ENCODE peak calls at places on chromosomes 7 and 10, in five cellular contexts. L, U, J, Y and I are unnamed samples.

GRCh38 chr10:33968983-33969382 is 634.5 kb upstream of the NRP1 start:
- DNase-seq in Y (no peak), U (no peak), L (no peak), J (no peak), I (no peak)

GRCh38 chr10:52491246-52492000 is 177.3 kb downstream of the DKK1 start:
- DNase-seq in Y (no peak), J (no peak), U (no peak), L (no peak), I (no peak)

GRCh38 chr10:53403688-53404087 is 631.1 kb upstream of the MBL2 start:
- DNase-seq in Y (no peak), U (no peak), J (no peak), L (no peak), I (no peak)

GRCh38 chr10:27558612-27559020 is 54.5 kb downstream of the RAB18 start:
- DNase-seq in Y (peak), L (peak), J (peak), U (peak), I (peak)

GRCh38 chr10:97479939-97480338 is 18.3 kb downstream of the MMS19 start:
- DNase-seq in U (no peak), L (no peak), J (peak), Y (no peak), I (no peak)

GRCh38 chr7:20331912-20332317 is 1.2 kb downstream of the ITGB8 start:
- DNase-seq in Y (no peak), L (no peak), U (no peak), J (no peak), I (no peak)

GRCh38 chr10:52216852-52217251 is 97.2 kb upstream of the DKK1 start:
- DNase-seq in Y (peak), J (no peak), U (no peak), L (no peak), I (no peak)

GRCh38 chr7:103727982-103728610 is 261.4 kb downstream of the RELN start:
- DNase-seq in J (no peak), U (no peak), Y (no peak), L (no peak), I (no peak)

GRCh38 chr7:108310351-108310750 is 145.9 kb downstream of the NRCAM start:
- DNase-seq in U (no peak), L (no peak), J (no peak), Y (no peak), I (no peak)

GRCh38 chr10:3740157-3740871 is 44.7 kb downstream of the KLF6 start:
- DNase-seq in J (no peak), L (peak), U (no peak), Y (no peak), I (no peak)

GRCh38 chr7:109694122-109694521 is 1124.4 kb downstream of the DNAJB9 start:
- DNase-seq in L (no peak), U (no peak), J (no peak), Y (no peak), I (no peak)

GRCh38 chr7:144827581-144828139 is 8.2 kb downstream of the TPK1 start:
- DNase-seq in J (no peak), U (no peak), L (no peak), Y (no peak), I (no peak)

GRCh38 chr10:11434323-11434722 is 177.1 kb downstream of the USP6NL start:
- DNase-seq in J (no peak), U (peak), Y (no peak), L (no peak), I (no peak)

GRCh38 chr10:18690541-18690940 is 31.3 kb downstream of the ARL5B start:
- DNase-seq in U (no peak), J (no peak), L (no peak), Y (no peak), I (no peak)

GRCh38 chr7:151798851-151799428 is 78.0 kb downstream of the PRKAG2 start:
- DNase-seq in Y (no peak), U (no peak), J (no peak), L (no peak), I (no peak)

GRCh38 chr10:97812696-97813095 is 36.9 kb upstream of the GOLGA7B start:
- DNase-seq in J (no peak), U (no peak), Y (no peak), L (no peak), I (no peak)

GRCh38 chr7:55427800-55428199 is 62.7 kb downstream of the LANCL2 start:
- DNase-seq in Y (no peak), U (no peak), L (no peak), J (no peak), I (no peak)

GRCh38 chr10:91700788-91701444 is 68.0 kb upstream of the PPP1R3C start:
- DNase-seq in L (no peak), J (no peak), U (no peak), Y (no peak), I (no peak)

DNA sequence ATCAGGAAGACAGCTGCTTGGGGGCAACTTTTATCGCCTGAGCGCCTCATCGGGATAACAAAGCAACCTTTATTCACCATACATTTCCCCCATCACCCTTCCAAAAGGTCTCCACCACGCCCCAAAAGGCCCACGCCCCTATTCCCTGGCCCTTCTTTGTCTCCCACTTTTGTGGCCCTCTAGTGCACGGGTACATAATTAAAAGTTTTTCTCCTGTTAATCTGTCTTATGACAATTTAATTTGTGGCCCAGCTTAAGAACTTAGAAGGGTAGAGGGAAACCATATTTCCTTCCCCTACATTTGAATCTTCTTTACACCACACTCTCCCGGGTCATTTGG is 643 bp downstream of the RP9 start:
- DNase-seq in U (peak), L (no peak), Y (no peak), J (no peak), I (no peak)
- TF ChIP-seq CTCF in U (no peak), L (no peak), Y (no peak), J (peak), I (no peak)

DNA sequence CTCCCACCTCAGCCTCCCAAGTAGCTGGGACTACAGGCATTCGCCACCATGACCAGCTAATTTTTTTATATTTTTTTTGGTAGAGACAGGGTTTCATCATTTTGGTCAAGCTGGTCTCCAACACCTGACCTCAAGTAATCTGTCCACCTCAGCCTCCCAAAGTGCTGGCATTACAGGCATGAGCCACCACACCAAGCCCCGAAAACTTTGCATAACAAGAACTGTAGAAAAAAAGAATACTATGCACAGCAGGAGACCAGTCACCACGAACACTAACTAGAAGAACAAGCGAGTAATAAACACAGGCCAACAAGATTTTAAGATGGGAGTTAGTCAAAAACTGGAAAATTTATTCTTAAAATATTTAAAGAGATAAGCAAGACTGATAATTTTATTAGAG is 447.0 kb downstream of the ETV1 start:
- DNase-seq in J (no peak), Y (no peak), U (no peak), L (no peak), I (no peak)
- TF ChIP-seq CTCF in J (no peak), Y (no peak), U (no peak), L (no peak), I (no peak)

DNA sequence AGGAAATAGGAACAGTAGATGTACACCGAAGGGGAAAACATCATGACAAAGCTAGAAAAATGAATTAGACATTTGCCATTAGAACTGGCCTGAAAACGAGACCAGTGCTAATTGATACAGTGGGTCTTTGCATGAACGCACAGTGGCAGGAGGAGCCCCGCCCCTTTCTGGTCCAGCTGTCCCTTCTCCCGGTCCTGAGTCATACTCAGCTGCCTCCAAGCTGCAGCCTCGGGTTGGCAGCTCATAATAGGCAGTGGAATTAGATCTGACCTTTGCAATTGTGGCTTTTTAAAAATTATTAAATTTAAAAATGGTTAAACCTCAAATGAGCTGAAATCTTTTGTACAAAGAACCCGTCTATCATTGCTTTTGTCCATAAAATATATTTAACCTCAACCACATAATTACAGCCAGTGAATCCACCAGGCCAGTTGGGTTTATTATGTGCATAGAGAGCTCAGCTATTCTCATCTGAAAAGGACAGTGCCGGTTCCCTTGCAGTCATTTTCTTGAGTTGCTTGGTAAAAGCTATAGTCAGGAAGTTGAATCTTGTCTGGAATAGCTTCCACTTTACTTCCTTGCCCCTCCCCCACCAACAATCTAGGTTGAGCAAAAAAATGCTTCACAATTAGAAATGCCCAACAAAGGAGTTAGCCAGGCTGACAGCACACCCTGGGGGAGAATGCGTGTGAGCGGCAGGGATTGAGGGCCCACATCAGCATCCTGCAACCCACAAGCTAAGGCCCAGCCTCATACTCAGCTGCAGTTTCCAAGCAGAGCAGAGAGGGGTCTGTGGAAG is 147.1 kb downstream of the BUB3 start:
- DNase-seq in J (peak), L (no peak), U (no peak), Y (no peak), I (no peak)
- TF ChIP-seq CTCF in J (no peak), L (no peak), U (no peak), Y (no peak), I (no peak)

DNA sequence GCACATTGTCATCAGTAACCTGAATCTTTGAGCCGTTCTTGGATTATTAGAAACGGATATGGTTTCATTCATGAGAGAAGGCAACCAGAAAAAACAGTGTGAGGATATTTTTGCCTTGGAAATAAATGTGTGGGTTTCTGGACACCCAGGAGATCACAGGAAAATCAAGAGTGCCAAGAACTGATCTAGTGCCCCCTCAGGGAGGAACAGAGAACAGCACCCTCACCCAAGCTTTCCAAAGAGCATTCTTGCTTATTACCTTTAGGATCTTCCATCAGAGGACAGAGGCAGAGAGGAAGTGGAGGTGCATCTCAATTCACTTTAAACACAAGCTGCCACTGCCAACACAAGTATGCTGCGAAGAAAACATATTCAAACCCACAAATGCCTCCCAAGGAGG is 851.5 kb upstream of the COBL start:
- DNase-seq in U (no peak), L (no peak), Y (no peak), J (no peak), I (no peak)
- TF ChIP-seq CTCF in U (no peak), L (peak), Y (no peak), J (peak), I (no peak)

GRCh38 chr7:97094531-97094930 is 23.0 kb upstream of the SDHAF3 start:
- DNase-seq in U (no peak), J (no peak), L (no peak), Y (no peak), I (no peak)
- TF ChIP-seq CTCF in U (no peak), J (no peak), L (no peak), Y (no peak), I (no peak)

DNA sequence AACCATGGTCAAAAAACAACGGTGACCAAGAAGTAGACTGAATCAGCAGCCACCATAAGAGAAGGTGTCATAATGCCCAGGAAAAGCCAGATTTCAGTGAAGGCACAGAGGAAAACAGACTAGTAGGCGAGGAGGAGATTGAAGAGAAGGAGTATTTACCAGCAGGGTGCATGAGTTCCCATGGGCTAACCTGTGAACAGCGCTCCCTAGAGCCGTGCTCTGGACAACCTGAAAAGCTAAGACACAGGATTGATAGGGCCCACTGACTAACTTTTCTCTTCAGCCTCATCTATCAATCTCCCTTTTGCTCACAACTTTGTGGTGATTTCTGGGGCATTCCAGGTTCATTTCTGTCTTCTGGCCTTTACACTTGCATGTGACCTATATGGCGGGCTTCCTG is 12.9 kb downstream of the ANKRD22 start:
- DNase-seq in L (no peak), J (no peak), U (no peak), Y (no peak), I (no peak)
- TF ChIP-seq CTCF in L (no peak), J (no peak), U (no peak), Y (no peak), I (no peak)

GRCh38 chr10:19811517-19811916 is 4.7 kb upstream of the PLXDC2 start:
- DNase-seq in L (no peak), J (no peak), Y (no peak), U (no peak), I (no peak)
- TF ChIP-seq CTCF in L (no peak), J (peak), Y (peak), U (no peak), I (peak)

DNA sequence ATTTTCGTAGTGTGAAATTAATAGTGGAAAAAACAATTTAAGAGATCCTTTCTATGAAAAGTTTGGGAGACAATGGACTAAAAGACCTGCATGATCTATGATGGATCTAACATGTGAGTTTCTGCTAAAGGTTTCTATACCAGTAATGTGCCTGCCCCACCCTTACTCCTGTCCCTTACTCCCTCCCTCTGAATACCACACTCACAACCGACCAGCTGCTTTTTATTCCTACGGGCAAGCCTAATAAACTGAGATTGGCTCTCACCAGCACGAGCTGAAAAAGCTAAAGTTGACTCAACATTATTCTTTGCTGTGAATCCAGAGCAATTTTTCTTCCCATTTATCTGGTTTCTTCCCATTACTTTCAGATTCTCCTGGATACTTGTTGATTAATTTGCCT is 17.8 kb upstream of the REEP3 start:
- DNase-seq in U (no peak), L (no peak), J (no peak), Y (no peak), I (no peak)
- TF ChIP-seq CTCF in U (no peak), L (no peak), J (no peak), Y (no peak), I (no peak)

GRCh38 chr10:117442944-117443676 is 67.9 kb upstream of the PDZD8 start:
- DNase-seq in J (peak), Y (peak), L (peak), U (peak), I (no peak)
- TF ChIP-seq CTCF in J (peak), Y (peak), L (peak), U (peak), I (peak)